ENCODE peak calls at places on chromosomes 4 and X, in five cellular contexts. One of them, this sample, is unnamed.

GRCh38 chr4:127782025-127782274 is 172 bp upstream of the HSPA4L start:
- DNase-seq in upper lobe of left lung: peak
- DNase-seq in GM06990: no peak
- DNase-seq in WERI-Rb-1: peak
- DNase-seq in psoas muscle: peak
- DNase-seq in this sample: peak

GRCh38 chrX:125436855-125437254 is 117.2 kb downstream of the TEX13C start:
- DNase-seq in GM06990: no peak
- DNase-seq in psoas muscle: no peak
- DNase-seq in WERI-Rb-1: no peak
- DNase-seq in upper lobe of left lung: no peak
- DNase-seq in this sample: no peak

GRCh38 chr4:15232725-15233597 is 194.9 kb upstream of the C1QTNF7 start:
- DNase-seq in upper lobe of left lung: no peak
- DNase-seq in WERI-Rb-1: peak
- DNase-seq in psoas muscle: no peak
- DNase-seq in GM06990: no peak
- DNase-seq in this sample: no peak

GRCh38 chr4:681736-682451 is 7.1 kb downstream of the SLC49A3 start:
- DNase-seq in upper lobe of left lung: peak
- DNase-seq in GM06990: peak
- DNase-seq in psoas muscle: no peak
- DNase-seq in WERI-Rb-1: no peak
- DNase-seq in this sample: peak

GRCh38 chr4:26310264-26310663 is 10.6 kb upstream of the RBPJ start:
- DNase-seq in WERI-Rb-1: no peak
- DNase-seq in GM06990: no peak
- DNase-seq in psoas muscle: no peak
- DNase-seq in upper lobe of left lung: no peak
- DNase-seq in this sample: no peak

GRCh38 chr4:111678466-111678865 is 466.8 kb upstream of the FAM241A start:
- DNase-seq in psoas muscle: no peak
- DNase-seq in WERI-Rb-1: no peak
- DNase-seq in upper lobe of left lung: no peak
- DNase-seq in GM06990: no peak
- DNase-seq in this sample: no peak

GRCh38 chr4:128958194-128958593 is 135.1 kb downstream of the SCLT1 start:
- DNase-seq in WERI-Rb-1: no peak
- DNase-seq in psoas muscle: no peak
- DNase-seq in GM06990: no peak
- DNase-seq in upper lobe of left lung: peak
- DNase-seq in this sample: no peak

GRCh38 chrX:30196322-30196721 is 19.0 kb upstream of the MAGEB2 start:
- DNase-seq in GM06990: no peak
- DNase-seq in WERI-Rb-1: no peak
- DNase-seq in upper lobe of left lung: no peak
- DNase-seq in psoas muscle: no peak
- DNase-seq in this sample: no peak

GRCh38 chrX:103685396-103685795 is 1.1 kb downstream of the MORF4L2 start:
- DNase-seq in WERI-Rb-1: no peak
- DNase-seq in GM06990: no peak
- DNase-seq in upper lobe of left lung: no peak
- DNase-seq in psoas muscle: no peak
- DNase-seq in this sample: no peak

GRCh38 chr4:20760053-20760452 is 59.8 kb downstream of the PACRGL start:
- DNase-seq in WERI-Rb-1: no peak
- DNase-seq in upper lobe of left lung: no peak
- DNase-seq in GM06990: no peak
- DNase-seq in psoas muscle: no peak
- DNase-seq in this sample: no peak

GRCh38 chr4:73936969-73937368 is 44.9 kb downstream of the PF4 start:
- DNase-seq in WERI-Rb-1: no peak
- DNase-seq in GM06990: no peak
- DNase-seq in upper lobe of left lung: no peak
- DNase-seq in psoas muscle: no peak
- DNase-seq in this sample: no peak

GRCh38 chrX:106862972-106863688 is 40.0 kb downstream of the RIPPLY1 start:
- DNase-seq in upper lobe of left lung: no peak
- DNase-seq in GM06990: peak
- DNase-seq in psoas muscle: no peak
- DNase-seq in WERI-Rb-1: peak
- DNase-seq in this sample: no peak

GRCh38 chrX:3191821-3192220 is 150.6 kb downstream of the ARSF start:
- DNase-seq in psoas muscle: no peak
- DNase-seq in WERI-Rb-1: no peak
- DNase-seq in GM06990: no peak
- DNase-seq in upper lobe of left lung: no peak
- DNase-seq in this sample: no peak

GRCh38 chrX:70219938-70220764 is 14.3 kb upstream of the AWAT1 start:
- DNase-seq in psoas muscle: no peak
- DNase-seq in GM06990: no peak
- DNase-seq in upper lobe of left lung: no peak
- DNase-seq in WERI-Rb-1: no peak
- DNase-seq in this sample: no peak

GRCh38 chrX:131735127-131735526 is 191.3 kb downstream of the OR13H1 start:
- DNase-seq in psoas muscle: no peak
- DNase-seq in GM06990: no peak
- DNase-seq in upper lobe of left lung: no peak
- DNase-seq in WERI-Rb-1: no peak
- DNase-seq in this sample: no peak

GRCh38 chr4:19729873-19730735 is 521.6 kb upstream of the SLIT2 start:
- DNase-seq in GM06990: no peak
- DNase-seq in WERI-Rb-1: no peak
- DNase-seq in psoas muscle: no peak
- DNase-seq in upper lobe of left lung: no peak
- DNase-seq in this sample: no peak

GRCh38 chrX:153642313-153642654 is 4.7 kb upstream of the DUSP9 start:
- DNase-seq in GM06990: no peak
- DNase-seq in WERI-Rb-1: peak
- DNase-seq in upper lobe of left lung: no peak
- DNase-seq in psoas muscle: no peak
- DNase-seq in this sample: no peak

GRCh38 chr4:102405706-102406510 is 60.6 kb upstream of the SLC39A8 start:
- DNase-seq in upper lobe of left lung: no peak
- DNase-seq in psoas muscle: no peak
- DNase-seq in WERI-Rb-1: peak
- DNase-seq in GM06990: no peak
- DNase-seq in this sample: no peak

GRCh38 chr4:72112514-72113156 is 80.8 kb downstream of the NPFFR2 start:
- DNase-seq in WERI-Rb-1: no peak
- DNase-seq in psoas muscle: no peak
- DNase-seq in GM06990: peak
- DNase-seq in upper lobe of left lung: no peak
- DNase-seq in this sample: no peak

GRCh38 chrX:134685662-134686061 is 27.4 kb upstream of the PLAC1 start:
- DNase-seq in upper lobe of left lung: no peak
- DNase-seq in psoas muscle: no peak
- DNase-seq in WERI-Rb-1: no peak
- DNase-seq in GM06990: peak
- DNase-seq in this sample: no peak

GRCh38 chr4:2871911-2872310 is 28.3 kb downstream of the ADD1 start:
- DNase-seq in WERI-Rb-1: peak
- DNase-seq in psoas muscle: no peak
- DNase-seq in upper lobe of left lung: no peak
- DNase-seq in GM06990: no peak
- DNase-seq in this sample: no peak

GRCh38 chrX:826026-826425 is 195.4 kb downstream of the SHOX start:
- DNase-seq in upper lobe of left lung: no peak
- DNase-seq in GM06990: no peak
- DNase-seq in WERI-Rb-1: no peak
- DNase-seq in psoas muscle: no peak
- DNase-seq in this sample: peak

GRCh38 chr4:84258905-84259830 is 239.9 kb downstream of the NKX6-1 start:
- DNase-seq in WERI-Rb-1: no peak
- DNase-seq in GM06990: peak
- DNase-seq in upper lobe of left lung: no peak
- DNase-seq in psoas muscle: no peak
- DNase-seq in this sample: no peak

GRCh38 chrX:107978707-107979307 is 3.4 kb downstream of the TEX13B start:
- DNase-seq in WERI-Rb-1: no peak
- DNase-seq in GM06990: no peak
- DNase-seq in psoas muscle: no peak
- DNase-seq in upper lobe of left lung: no peak
- DNase-seq in this sample: no peak
- TF ChIP-seq CTCF in WERI-Rb-1: peak
- TF ChIP-seq CTCF in GM06990: peak
- TF ChIP-seq CTCF in psoas muscle: peak
- TF ChIP-seq CTCF in upper lobe of left lung: no peak
- TF ChIP-seq CTCF in this sample: peak

GRCh38 chr4:78059524-78059889 is 2.4 kb downstream of the FRAS1 start:
- DNase-seq in upper lobe of left lung: peak
- DNase-seq in GM06990: no peak
- DNase-seq in psoas muscle: peak
- DNase-seq in WERI-Rb-1: peak
- DNase-seq in this sample: no peak

GRCh38 chr4:78057600-78058560 is 757 bp downstream of the FRAS1 start:
- DNase-seq in upper lobe of left lung: peak
- DNase-seq in GM06990: peak
- DNase-seq in psoas muscle: peak
- DNase-seq in WERI-Rb-1: peak
- DNase-seq in this sample: peak

GRCh38 chr4:78056265-78057129 is 626 bp upstream of the FRAS1 start:
- DNase-seq in upper lobe of left lung: peak
- DNase-seq in WERI-Rb-1: peak
- DNase-seq in GM06990: peak
- DNase-seq in psoas muscle: peak
- DNase-seq in this sample: peak

GRCh38 chr4:78058591-78059523 is 1.7 kb downstream of the FRAS1 start:
- DNase-seq in WERI-Rb-1: peak
- DNase-seq in upper lobe of left lung: peak
- DNase-seq in GM06990: peak
- DNase-seq in psoas muscle: peak
- DNase-seq in this sample: no peak

DNA sequence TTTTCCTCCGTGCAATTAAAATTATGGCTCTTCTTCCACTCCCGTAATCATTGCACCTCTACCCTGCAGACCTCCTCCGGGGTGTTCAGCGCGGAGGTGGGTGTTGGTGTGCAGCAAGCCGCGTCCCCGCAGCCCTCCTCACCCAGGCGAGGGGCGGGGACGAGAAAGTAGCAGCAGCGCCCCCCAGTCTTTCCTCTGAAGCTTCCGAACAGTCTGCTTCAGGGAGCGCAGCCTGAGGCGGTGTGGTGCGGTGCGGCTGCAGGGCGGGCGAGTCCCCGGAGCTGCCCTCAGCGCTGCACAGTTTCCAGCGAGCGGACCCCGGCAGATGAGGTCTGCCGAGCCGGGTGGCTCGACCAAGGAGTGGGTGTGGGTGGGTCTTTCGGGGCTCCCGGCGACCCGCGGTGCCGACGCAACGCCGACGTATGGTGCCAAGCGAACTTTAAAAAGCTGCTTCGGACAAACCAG is at the start of gene FRAS1:
- DNase-seq in WERI-Rb-1: peak
- DNase-seq in upper lobe of left lung: peak
- DNase-seq in psoas muscle: peak
- DNase-seq in GM06990: peak
- DNase-seq in this sample: peak
- TF ChIP-seq CTCF in WERI-Rb-1: peak
- TF ChIP-seq CTCF in upper lobe of left lung: no peak
- TF ChIP-seq CTCF in psoas muscle: no peak
- TF ChIP-seq CTCF in GM06990: no peak
- TF ChIP-seq CTCF in this sample: peak

GRCh38 chr4:189092596-189092995 is 848.1 kb upstream of the FRG1 start:
- DNase-seq in upper lobe of left lung: no peak
- DNase-seq in WERI-Rb-1: no peak
- DNase-seq in GM06990: no peak
- DNase-seq in psoas muscle: no peak
- DNase-seq in this sample: no peak

GRCh38 chr4:189096108-189096507 is 844.6 kb upstream of the FRG1 start:
- DNase-seq in WERI-Rb-1: no peak
- DNase-seq in psoas muscle: no peak
- DNase-seq in upper lobe of left lung: no peak
- DNase-seq in GM06990: no peak
- DNase-seq in this sample: no peak

GRCh38 chr4:189096717-189097116 is 844.0 kb upstream of the FRG1 start:
- DNase-seq in psoas muscle: no peak
- DNase-seq in GM06990: no peak
- DNase-seq in upper lobe of left lung: no peak
- DNase-seq in WERI-Rb-1: no peak
- DNase-seq in this sample: no peak
- TF ChIP-seq CTCF in psoas muscle: no peak
- TF ChIP-seq CTCF in GM06990: no peak
- TF ChIP-seq CTCF in upper lobe of left lung: no peak
- TF ChIP-seq CTCF in WERI-Rb-1: peak
- TF ChIP-seq CTCF in this sample: peak

GRCh38 chr4:174111350-174111888 is 172.0 kb downstream of the FBXO8 start:
- DNase-seq in GM06990: no peak
- DNase-seq in psoas muscle: no peak
- DNase-seq in upper lobe of left lung: no peak
- DNase-seq in WERI-Rb-1: no peak
- DNase-seq in this sample: no peak
- TF ChIP-seq CTCF in GM06990: no peak
- TF ChIP-seq CTCF in psoas muscle: no peak
- TF ChIP-seq CTCF in upper lobe of left lung: no peak
- TF ChIP-seq CTCF in WERI-Rb-1: no peak
- TF ChIP-seq CTCF in this sample: no peak

GRCh38 chrX:29040160-29040559 is 452.9 kb downstream of the IL1RAPL1 start:
- DNase-seq in upper lobe of left lung: no peak
- DNase-seq in GM06990: no peak
- DNase-seq in WERI-Rb-1: no peak
- DNase-seq in psoas muscle: no peak
- DNase-seq in this sample: no peak
- TF ChIP-seq CTCF in upper lobe of left lung: no peak
- TF ChIP-seq CTCF in GM06990: no peak
- TF ChIP-seq CTCF in WERI-Rb-1: no peak
- TF ChIP-seq CTCF in psoas muscle: no peak
- TF ChIP-seq CTCF in this sample: no peak

GRCh38 chr4:183437452-183437851 is 7.0 kb upstream of the CDKN2AIP start:
- DNase-seq in WERI-Rb-1: no peak
- DNase-seq in GM06990: no peak
- DNase-seq in upper lobe of left lung: no peak
- DNase-seq in psoas muscle: no peak
- DNase-seq in this sample: no peak
- TF ChIP-seq CTCF in WERI-Rb-1: no peak
- TF ChIP-seq CTCF in GM06990: no peak
- TF ChIP-seq CTCF in upper lobe of left lung: no peak
- TF ChIP-seq CTCF in psoas muscle: no peak
- TF ChIP-seq CTCF in this sample: no peak

DNA sequence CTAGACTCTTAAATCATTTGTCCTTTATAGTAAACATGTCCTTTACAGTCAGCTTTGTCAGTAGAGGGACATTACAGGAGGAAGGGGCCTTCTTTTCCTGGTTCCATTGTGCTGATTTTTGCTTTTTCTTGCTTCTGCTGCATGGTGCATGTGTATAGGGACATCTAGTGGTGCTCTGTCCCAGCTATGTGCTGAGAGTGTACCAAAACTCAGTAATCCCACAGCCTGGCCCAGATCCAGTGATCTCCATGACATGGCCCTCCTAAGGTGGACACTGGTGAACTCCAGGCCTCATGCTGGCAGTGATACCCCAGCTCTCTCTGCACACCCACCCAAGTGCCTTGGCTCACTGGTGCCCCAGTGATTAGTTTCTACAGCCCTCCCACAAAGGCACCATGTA is 45.2 kb downstream of the MAGEB17 start:
- DNase-seq in upper lobe of left lung: no peak
- DNase-seq in psoas muscle: no peak
- DNase-seq in WERI-Rb-1: no peak
- DNase-seq in GM06990: no peak
- DNase-seq in this sample: no peak
- TF ChIP-seq CTCF in upper lobe of left lung: no peak
- TF ChIP-seq CTCF in psoas muscle: no peak
- TF ChIP-seq CTCF in WERI-Rb-1: peak
- TF ChIP-seq CTCF in GM06990: peak
- TF ChIP-seq CTCF in this sample: peak

This sample was measured in type B pancreatic cell.